ENCODE peak calls at places on chromosomes 12 and 14, in seven cellular contexts. S, Y, O, W, U, V and D are unnamed samples.

GRCh38 chr12:96425973-96426372 is 25.7 kb upstream of the CDK17 start:
- DNase-seq in Y (no peak), W (no peak), S (no peak), O (no peak), V (no peak), U (no peak), D (no peak)

GRCh38 chr14:92633724-92634123 is 114.7 kb downstream of the LGMN start:
- DNase-seq in S (no peak), V (no peak), U (no peak), Y (no peak), W (no peak), O (no peak), D (no peak)

GRCh38 chr12:21527451-21528180 is 1.5 kb downstream of the SPX start:
- DNase-seq in W (peak), U (peak), O (no peak), V (peak), Y (peak), S (peak), D (peak)

GRCh38 chr12:16474801-16475200 is 127.4 kb downstream of the MGST1 start:
- DNase-seq in O (no peak), U (no peak), Y (no peak), V (no peak), S (no peak), W (no peak), D (no peak)

GRCh38 chr14:86654558-86655184 is 1124.7 kb downstream of the FLRT2 start:
- DNase-seq in Y (no peak), S (peak), V (peak), O (no peak), W (no peak), U (no peak), D (peak)

GRCh38 chr14:104554088-104554607 is 25.4 kb upstream of the C14orf180 start:
- DNase-seq in W (no peak), Y (no peak), U (no peak), S (no peak), V (no peak), O (no peak), D (no peak)

GRCh38 chr12:40620564-40621019 is 71.6 kb upstream of the CNTN1 start:
- DNase-seq in U (no peak), V (no peak), S (no peak), W (no peak), Y (no peak), O (no peak), D (no peak)

GRCh38 chr14:51369814-51370213 is 129.8 kb downstream of the TMX1 start:
- DNase-seq in W (peak), V (no peak), O (no peak), S (peak), U (no peak), Y (no peak), D (peak)

GRCh38 chr14:69666698-69667211 is 55.4 kb downstream of the SUSD6 start:
- DNase-seq in S (no peak), O (no peak), W (no peak), Y (no peak), U (no peak), V (no peak), D (no peak)

GRCh38 chr14:89190779-89191513 is 226.1 kb downstream of the FOXN3 start:
- DNase-seq in O (no peak), V (no peak), S (no peak), Y (no peak), U (no peak), W (no peak), D (no peak)

GRCh38 chr14:69606258-69606657 is 5.1 kb upstream of the SUSD6 start:
- DNase-seq in U (no peak), V (no peak), O (no peak), S (no peak), W (no peak), Y (no peak), D (no peak)

GRCh38 chr12:47767197-47767724 is 5.8 kb upstream of the SLC48A1 start:
- DNase-seq in U (no peak), O (no peak), S (peak), Y (peak), V (no peak), W (peak), D (peak)

GRCh38 chr12:65826513-65827171 is 2.4 kb downstream of the HMGA2 start:
- DNase-seq in Y (no peak), U (no peak), W (peak), V (no peak), O (no peak), S (no peak), D (no peak)

GRCh38 chr12:48988030-48988649 is 10.0 kb downstream of the WNT1 start:
- DNase-seq in U (no peak), Y (no peak), O (no peak), V (peak), S (peak), W (peak), D (peak)

GRCh38 chr12:89064780-89065179 is 287.5 kb downstream of the DUSP6 start:
- DNase-seq in V (no peak), W (no peak), Y (no peak), S (no peak), O (no peak), U (no peak), D (no peak)

GRCh38 chr12:108510836-108511235 is 4.2 kb upstream of the FICD start:
- DNase-seq in V (no peak), S (no peak), W (no peak), U (peak), Y (no peak), O (no peak), D (no peak)

GRCh38 chr12:75315518-75315917 is 14.6 kb downstream of the CAPS2 start:
- DNase-seq in W (no peak), Y (no peak), O (peak), U (no peak), S (no peak), V (no peak), D (no peak)

GRCh38 chr12:77855548-77855947 is 24.9 kb downstream of the NAV3 start:
- DNase-seq in O (no peak), Y (no peak), U (no peak), V (no peak), W (no peak), S (no peak), D (no peak)

GRCh38 chr12:3164454-3165310 is 87.5 kb downstream of the TSPAN9 start:
- DNase-seq in O (no peak), U (no peak), Y (no peak), S (no peak), W (no peak), V (no peak), D (no peak)

GRCh38 chr12:79737875-79738718 is 47.3 kb upstream of the PAWR start:
- DNase-seq in V (no peak), O (peak), U (peak), W (peak), S (no peak), Y (peak), D (peak)

GRCh38 chr12:78651755-78652154 is 212.8 kb upstream of the SYT1 start:
- DNase-seq in V (no peak), O (no peak), U (no peak), Y (no peak), W (no peak), S (no peak), D (no peak)

GRCh38 chr12:53115112-53115890 is 12.0 kb downstream of the SOAT2 start:
- DNase-seq in W (peak), Y (no peak), V (no peak), S (no peak), U (no peak), O (no peak), D (no peak)

GRCh38 chr12:6921539-6921938 is 6.2 kb upstream of the ATN1 start:
- DNase-seq in W (no peak), Y (no peak), U (no peak), V (no peak), S (no peak), O (no peak), D (no peak)

GRCh38 chr12:93379432-93380308 is 1.9 kb downstream of the NUDT4 start:
- DNase-seq in W (no peak), V (no peak), S (no peak), O (no peak), Y (no peak), U (no peak), D (no peak)

GRCh38 chr14:50717826-50718225 is 49.7 kb upstream of the SAV1 start:
- DNase-seq in W (no peak), O (no peak), Y (no peak), S (no peak), V (no peak), U (no peak), D (no peak)

GRCh38 chr12:45623221-45623620 is 106.3 kb upstream of the ARID2 start:
- DNase-seq in S (no peak), V (no peak), W (no peak), O (no peak), U (no peak), Y (no peak), D (no peak)

GRCh38 chr14:68794856-68795601 is 2.2 kb upstream of the ZFP36L1 start:
- DNase-seq in W (peak), Y (peak), S (no peak), U (peak), O (peak), V (no peak), D (peak)

GRCh38 chr14:92914087-92914656 is 8.8 kb upstream of the CHGA start:
- DNase-seq in W (peak), O (no peak), Y (no peak), V (no peak), S (peak), U (no peak), D (peak)

GRCh38 chr12:128983371-128983770 is 130.1 kb downstream of the GLT1D1 start:
- DNase-seq in W (no peak), O (no peak), U (no peak), Y (no peak), S (no peak), V (no peak), D (no peak)

GRCh38 chr14:61406670-61407069 is 85.3 kb downstream of the PRKCH start:
- DNase-seq in V (no peak), Y (no peak), S (no peak), O (no peak), W (no peak), U (no peak), D (no peak)

GRCh38 chr14:54627325-54627717 is 60.4 kb downstream of the SAMD4A start:
- DNase-seq in Y (no peak), V (peak), O (no peak), W (peak), S (no peak), U (no peak), D (no peak)

GRCh38 chr12:92928431-92928961 is 599 bp downstream of the EEA1 start:
- DNase-seq in U (peak), S (peak), W (no peak), O (no peak), Y (peak), V (peak), D (peak)

GRCh38 chr12:114713466-114714215 is 29.7 kb upstream of the TBX3 start:
- DNase-seq in S (no peak), V (no peak), U (no peak), O (no peak), W (no peak), Y (no peak), D (no peak)

GRCh38 chr14:95057851-95058250 is 99.5 kb downstream of the DICER1 start:
- DNase-seq in U (no peak), Y (no peak), V (no peak), O (no peak), S (no peak), W (no peak), D (no peak)

GRCh38 chr14:78618379-78618778 is 448.2 kb downstream of the NRXN3 start:
- DNase-seq in Y (no peak), O (no peak), W (no peak), S (no peak), U (no peak), V (no peak), D (no peak)

GRCh38 chr12:131454418-131455217 is 256.3 kb upstream of the SFSWAP start:
- DNase-seq in O (no peak), Y (no peak), S (peak), U (peak), W (peak), V (no peak), D (peak)

GRCh38 chr12:127294651-127295205 is 972.2 kb upstream of the TMEM132C start:
- DNase-seq in S (no peak), V (no peak), Y (no peak), W (no peak), O (no peak), U (no peak), D (no peak)

GRCh38 chr12:62248873-62249272 is 11.3 kb upstream of the USP15 start:
- DNase-seq in W (no peak), U (no peak), O (no peak), V (no peak), Y (no peak), S (no peak), D (no peak)

GRCh38 chr12:92771011-92771410 is 68.2 kb downstream of the PLEKHG7 start:
- DNase-seq in S (no peak), V (no peak), W (no peak), Y (no peak), U (no peak), O (no peak), D (no peak)

GRCh38 chr12:124036117-124037109 is 63.4 kb downstream of the ZNF664 start:
- DNase-seq in U (no peak), O (no peak), W (peak), V (peak), Y (peak), S (peak), D (peak)